ENCODE peak calls at places on chromosomes 3 and 15, in seven cellular contexts. One of them, this sample, is unnamed.

GRCh38 chr3:17585561-17586325 is 156.7 kb downstream of the TBC1D5 start:
- DNase-seq in GM12891: no peak
- DNase-seq in GM12878: no peak
- DNase-seq in H1: no peak
- DNase-seq in HepG2: no peak
- DNase-seq in K562: no peak
- DNase-seq in SK-N-SH: no peak
- DNase-seq in this sample: no peak

GRCh38 chr15:57505949-57506391 is 85.7 kb upstream of the MYZAP start:
- DNase-seq in SK-N-SH: no peak
- DNase-seq in H1: no peak
- DNase-seq in K562: no peak
- DNase-seq in GM12878: no peak
- DNase-seq in HepG2: no peak
- DNase-seq in GM12891: no peak
- DNase-seq in this sample: no peak

GRCh38 chr3:188553569-188553968 is 399.6 kb downstream of the LPP start:
- DNase-seq in GM12891: no peak
- DNase-seq in GM12878: no peak
- DNase-seq in K562: no peak
- DNase-seq in H1: no peak
- DNase-seq in SK-N-SH: no peak
- DNase-seq in HepG2: no peak
- DNase-seq in this sample: no peak

GRCh38 chr3:184874709-184875644 is 63.0 kb downstream of the VPS8 start:
- DNase-seq in GM12891: no peak
- DNase-seq in SK-N-SH: peak; percentile 47
- DNase-seq in K562: peak; percentile 36
- DNase-seq in H1: no peak
- DNase-seq in GM12878: no peak
- DNase-seq in HepG2: peak; percentile 27
- DNase-seq in this sample: no peak

GRCh38 chr3:130906374-130906995 is 12.6 kb downstream of the ATP2C1 start:
- DNase-seq in K562: no peak
- DNase-seq in HepG2: no peak
- DNase-seq in GM12891: no peak
- DNase-seq in SK-N-SH: no peak
- DNase-seq in GM12878: no peak
- DNase-seq in H1: no peak
- DNase-seq in this sample: no peak

GRCh38 chr3:15923640-15924405 is 126.0 kb upstream of the ANKRD28 start:
- DNase-seq in GM12878: no peak
- DNase-seq in SK-N-SH: no peak
- DNase-seq in H1: no peak
- DNase-seq in K562: peak; percentile 42
- DNase-seq in GM12891: no peak
- DNase-seq in HepG2: no peak
- DNase-seq in this sample: no peak

GRCh38 chr3:100340527-100340926 is 6.0 kb downstream of the NIT2 start:
- DNase-seq in GM12891: no peak
- DNase-seq in K562: no peak
- DNase-seq in SK-N-SH: no peak
- DNase-seq in HepG2: no peak
- DNase-seq in H1: no peak
- DNase-seq in GM12878: no peak
- DNase-seq in this sample: no peak

GRCh38 chr3:184658223-184658860 is 53.5 kb downstream of the MAGEF1 start:
- DNase-seq in H1: no peak
- DNase-seq in SK-N-SH: no peak
- DNase-seq in GM12878: no peak
- DNase-seq in GM12891: no peak
- DNase-seq in HepG2: no peak
- DNase-seq in K562: no peak
- DNase-seq in this sample: no peak

GRCh38 chr3:54954019-54954418 is 26.2 kb upstream of the LRTM1 start:
- DNase-seq in GM12891: no peak
- DNase-seq in SK-N-SH: peak; percentile 13
- DNase-seq in GM12878: no peak
- DNase-seq in H1: peak; percentile 19
- DNase-seq in K562: no peak
- DNase-seq in HepG2: no peak
- DNase-seq in this sample: no peak

GRCh38 chr3:420584-420983 is 224.0 kb downstream of the CHL1 start:
- DNase-seq in HepG2: no peak
- DNase-seq in GM12878: no peak
- DNase-seq in SK-N-SH: no peak
- DNase-seq in H1: no peak
- DNase-seq in GM12891: no peak
- DNase-seq in K562: no peak
- DNase-seq in this sample: no peak

GRCh38 chr3:71227344-71227743 is 356.2 kb downstream of the FOXP1 start:
- DNase-seq in K562: peak; percentile 38
- DNase-seq in H1: no peak
- DNase-seq in SK-N-SH: no peak
- DNase-seq in HepG2: no peak
- DNase-seq in GM12878: no peak
- DNase-seq in GM12891: no peak
- DNase-seq in this sample: no peak

GRCh38 chr3:52408466-52408865 is 36.4 kb downstream of the SEMA3G start:
- DNase-seq in GM12891: no peak
- DNase-seq in SK-N-SH: no peak
- DNase-seq in GM12878: no peak
- DNase-seq in K562: no peak
- DNase-seq in HepG2: no peak
- DNase-seq in H1: no peak
- DNase-seq in this sample: no peak

GRCh38 chr3:87855626-87856025 is 203.2 kb downstream of the CGGBP1 start:
- DNase-seq in GM12878: no peak
- DNase-seq in SK-N-SH: no peak
- DNase-seq in K562: no peak
- DNase-seq in HepG2: no peak
- DNase-seq in H1: no peak
- DNase-seq in GM12891: no peak
- DNase-seq in this sample: no peak

GRCh38 chr15:91049378-91050127 is 27.2 kb upstream of the VPS33B start:
- DNase-seq in K562: peak; percentile 63
- DNase-seq in H1: no peak
- DNase-seq in SK-N-SH: peak; percentile 64
- DNase-seq in HepG2: peak; percentile 70
- DNase-seq in GM12891: no peak
- DNase-seq in GM12878: peak; percentile 12
- DNase-seq in this sample: no peak

GRCh38 chr3:4060608-4061007 is 242.6 kb upstream of the SETMAR start:
- DNase-seq in GM12878: no peak
- DNase-seq in K562: no peak
- DNase-seq in H1: no peak
- DNase-seq in GM12891: no peak
- DNase-seq in HepG2: no peak
- DNase-seq in SK-N-SH: no peak
- DNase-seq in this sample: no peak

GRCh38 chr3:107377151-107377550 is at the start of gene CCDC54:
- DNase-seq in GM12878: no peak
- DNase-seq in SK-N-SH: no peak
- DNase-seq in HepG2: no peak
- DNase-seq in GM12891: no peak
- DNase-seq in K562: no peak
- DNase-seq in H1: no peak
- DNase-seq in this sample: no peak

GRCh38 chr3:66499881-66500574 is 794 bp downstream of the LRIG1 start:
- DNase-seq in K562: no peak
- DNase-seq in GM12878: no peak
- DNase-seq in HepG2: no peak
- DNase-seq in H1: no peak
- DNase-seq in GM12891: peak; percentile 31
- DNase-seq in SK-N-SH: peak; percentile 71
- DNase-seq in this sample: peak; percentile 33

GRCh38 chr15:51780636-51781035 is 29.2 kb downstream of the TMOD2 start:
- DNase-seq in K562: no peak
- DNase-seq in HepG2: no peak
- DNase-seq in SK-N-SH: no peak
- DNase-seq in GM12878: no peak
- DNase-seq in H1: no peak
- DNase-seq in GM12891: no peak
- DNase-seq in this sample: no peak

GRCh38 chr3:107884719-107885460 is 205.9 kb downstream of the CD47 start:
- DNase-seq in GM12891: no peak
- DNase-seq in HepG2: no peak
- DNase-seq in H1: no peak
- DNase-seq in SK-N-SH: no peak
- DNase-seq in GM12878: no peak
- DNase-seq in K562: no peak
- DNase-seq in this sample: no peak

GRCh38 chr3:115864912-115865311 is 241.6 kb downstream of the GAP43 start:
- DNase-seq in H1: no peak
- DNase-seq in HepG2: no peak
- DNase-seq in SK-N-SH: no peak
- DNase-seq in GM12878: no peak
- DNase-seq in K562: no peak
- DNase-seq in GM12891: no peak
- DNase-seq in this sample: no peak
- TF ChIP-seq TAF1 in H1: no peak
- TF ChIP-seq TAF1 in HepG2: no peak
- TF ChIP-seq TAF1 in SK-N-SH: no peak
- TF ChIP-seq TAF1 in GM12878: no peak
- TF ChIP-seq TAF1 in K562: no peak
- TF ChIP-seq TAF1 in GM12891: no peak
- TF ChIP-seq TAF1 in this sample: no peak

GRCh38 chr15:72982750-72983149 is 69.5 kb upstream of the NEO1 start:
- DNase-seq in GM12891: no peak
- DNase-seq in SK-N-SH: no peak
- DNase-seq in H1: no peak
- DNase-seq in GM12878: no peak
- DNase-seq in K562: no peak
- DNase-seq in HepG2: no peak
- DNase-seq in this sample: no peak
- TF ChIP-seq TAF1 in GM12891: no peak
- TF ChIP-seq TAF1 in SK-N-SH: no peak
- TF ChIP-seq TAF1 in H1: no peak
- TF ChIP-seq TAF1 in GM12878: no peak
- TF ChIP-seq TAF1 in K562: no peak
- TF ChIP-seq TAF1 in HepG2: no peak
- TF ChIP-seq TAF1 in this sample: no peak

DNA sequence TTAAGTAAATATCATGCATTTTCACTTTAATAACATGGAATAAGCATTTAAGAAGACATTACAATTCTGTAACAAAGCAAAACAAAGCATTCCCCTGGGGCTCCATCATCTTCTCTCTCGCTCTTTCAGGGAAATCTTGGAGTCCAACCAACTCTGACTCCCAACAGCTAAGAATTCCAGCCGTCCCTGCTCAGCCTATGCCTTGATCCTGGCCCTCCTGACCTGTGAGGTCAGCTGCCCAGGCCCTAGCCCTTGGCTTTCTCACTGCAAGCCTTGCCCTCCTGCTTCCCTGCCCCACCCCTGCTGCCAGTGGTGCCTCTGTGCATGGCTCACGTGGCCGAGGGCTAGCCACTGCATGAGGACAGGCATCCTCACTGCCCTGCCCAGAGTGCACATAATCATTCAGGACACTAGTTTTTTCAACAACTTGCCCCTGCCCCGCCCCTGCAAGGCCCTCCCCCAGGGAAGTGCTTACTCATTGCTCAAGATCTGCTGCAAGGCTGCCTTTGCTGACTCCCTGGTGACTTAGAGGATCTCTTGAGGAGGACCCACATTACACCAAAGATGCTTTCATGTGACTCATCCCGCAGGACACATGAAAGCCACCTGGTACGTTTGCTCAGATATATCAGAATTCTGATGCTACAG is 37.6 kb downstream of the MTMR10 start:
- DNase-seq in GM12891: no peak
- DNase-seq in GM12878: no peak
- DNase-seq in K562: peak; percentile 79
- DNase-seq in HepG2: no peak
- DNase-seq in H1: peak; percentile 15
- DNase-seq in SK-N-SH: no peak
- DNase-seq in this sample: no peak
- TF ChIP-seq TAF1 in GM12891: no peak
- TF ChIP-seq TAF1 in GM12878: no peak
- TF ChIP-seq TAF1 in K562: no peak
- TF ChIP-seq TAF1 in HepG2: no peak
- TF ChIP-seq TAF1 in H1: no peak
- TF ChIP-seq TAF1 in SK-N-SH: no peak
- TF ChIP-seq TAF1 in this sample: no peak

DNA sequence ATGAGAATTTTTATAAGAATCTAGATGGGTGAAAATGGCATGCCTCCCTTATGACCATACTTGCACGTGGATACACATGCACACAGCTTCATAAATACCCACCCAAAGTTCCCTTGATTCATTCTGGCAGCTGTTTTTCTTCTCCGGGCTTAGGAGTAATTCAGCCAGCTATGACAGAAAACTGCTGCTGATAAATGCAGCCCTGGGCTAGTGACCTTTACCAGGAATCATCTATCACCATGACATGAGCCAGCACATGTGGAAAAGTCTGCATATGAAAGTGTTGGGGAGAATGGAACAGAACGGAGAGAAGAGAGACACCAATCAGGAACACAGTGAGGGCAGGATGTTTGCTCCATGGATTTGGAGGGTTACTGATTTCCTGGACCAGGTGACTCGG is 706.3 kb downstream of the PDCD6IP start:
- DNase-seq in H1: no peak
- DNase-seq in HepG2: no peak
- DNase-seq in SK-N-SH: peak; percentile 26
- DNase-seq in GM12878: no peak
- DNase-seq in K562: no peak
- DNase-seq in GM12891: no peak
- DNase-seq in this sample: no peak
- TF ChIP-seq TAF1 in H1: no peak
- TF ChIP-seq TAF1 in HepG2: no peak
- TF ChIP-seq TAF1 in SK-N-SH: no peak
- TF ChIP-seq TAF1 in GM12878: no peak
- TF ChIP-seq TAF1 in K562: no peak
- TF ChIP-seq TAF1 in GM12891: no peak
- TF ChIP-seq TAF1 in this sample: no peak